ENCODE peak calls at places on chromosomes 4 and X, in six cellular contexts. Y is choroid plexus epithelial cell, T is MCF 10A, M is coronary artery, D is mammary epithelial cell, Z is colonic mucosa. S is an unnamed sample.

GRCh38 chr4:25654971-25655963 is at the start of gene SLC34A2:
- DNase-seq in Y (no peak), T (no peak), M (no peak), D (no peak), Z (no peak), S (no peak)

GRCh38 chr4:141131738-141132688 is 1.3 kb downstream of the RNF150 start:
- DNase-seq in Y (peak), T (no peak), M (no peak), D (peak), Z (peak), S (no peak)

GRCh38 chrX:135434258-135435138 is 12.8 kb downstream of the SMIM10L2A start:
- DNase-seq in Y (no peak), T (no peak), M (no peak), D (no peak), Z (no peak), S (no peak)

GRCh38 chr4:124427095-124427767 is 285.3 kb downstream of the ANKRD50 start:
- DNase-seq in Y (no peak), T (peak), M (no peak), D (no peak), Z (peak), S (no peak)

GRCh38 chrX:74422576-74423288 is 1.4 kb downstream of the SLC16A2 start:
- DNase-seq in Y (peak), T (peak), M (peak), D (peak), Z (peak), S (no peak)

GRCh38 chrX:52363247-52363883 is 5.5 kb upstream of the XAGE2 start:
- DNase-seq in Y (peak), T (no peak), M (no peak), D (no peak), Z (peak), S (no peak)

GRCh38 chr4:15054546-15054945 is 52.3 kb downstream of the CPEB2 start:
- DNase-seq in Y (no peak), T (no peak), M (no peak), D (no peak), Z (no peak), S (no peak)

GRCh38 chr4:185532795-185533324 is 2.4 kb downstream of the PDLIM3 start:
- DNase-seq in Y (no peak), T (no peak), M (no peak), D (no peak), Z (no peak), S (no peak)

GRCh38 chr4:124806403-124806802 is 93.9 kb upstream of the ANKRD50 start:
- DNase-seq in Y (no peak), T (no peak), M (no peak), D (peak), Z (no peak), S (no peak)

GRCh38 chrX:46649421-46650260 is 76.1 kb downstream of the CHST7 start:
- DNase-seq in Y (peak), T (no peak), M (no peak), D (no peak), Z (no peak), S (no peak)

GRCh38 chrX:10709276-10709675 is 88.9 kb upstream of the MID1 start:
- DNase-seq in Y (peak), T (no peak), M (no peak), D (no peak), Z (no peak), S (no peak)

GRCh38 chr4:33825685-33826084 is 2418.6 kb downstream of the ARAP2 start:
- DNase-seq in Y (no peak), T (no peak), M (no peak), D (no peak), Z (no peak), S (no peak)

GRCh38 chr4:1393866-1394265 is 12.4 kb downstream of the NKX1-1 start:
- DNase-seq in Y (no peak), T (no peak), M (no peak), D (no peak), Z (no peak), S (no peak)

GRCh38 chr4:70818173-70818856 is 21.4 kb downstream of the GRSF1 start:
- DNase-seq in Y (no peak), T (no peak), M (no peak), D (no peak), Z (no peak), S (no peak)

GRCh38 chr4:159012381-159012780 is 90.5 kb upstream of the RAPGEF2 start:
- DNase-seq in Y (peak), T (peak), M (no peak), D (peak), Z (no peak), S (no peak)

GRCh38 chr4:118282692-118283091 is 70.1 kb downstream of the PRSS12 start:
- DNase-seq in Y (peak), T (peak), M (no peak), D (peak), Z (no peak), S (no peak)

GRCh38 chr4:47451657-47452056 is 11.8 kb downstream of the COMMD8 start:
- DNase-seq in Y (peak), T (no peak), M (no peak), D (no peak), Z (no peak), S (no peak)

GRCh38 chr4:152778656-152779512 is 646 bp downstream of the TIGD4 start:
- DNase-seq in Y (peak), T (peak), M (no peak), D (peak), Z (peak), S (no peak)

GRCh38 chrX:43870758-43871419 is 11.4 kb downstream of the MAOB start:
- DNase-seq in Y (no peak), T (no peak), M (no peak), D (no peak), Z (no peak), S (no peak)

GRCh38 chrX:153644356-153645125 is 2.5 kb upstream of the DUSP9 start:
- DNase-seq in Y (no peak), T (no peak), M (no peak), D (no peak), Z (no peak), S (no peak)
- TF ChIP-seq CTCF in Y (no peak), T (no peak), M (no peak), D (no peak), Z (no peak), S (peak)

GRCh38 chr4:112322866-112323265 is 25.7 kb downstream of the ALPK1 start:
- DNase-seq in Y (no peak), T (no peak), M (no peak), D (no peak), Z (no peak), S (no peak)
- TF ChIP-seq CTCF in Y (no peak), T (no peak), M (no peak), D (no peak), Z (no peak), S (no peak)

GRCh38 chrX:154040307-154040756 is 20.6 kb upstream of the IRAK1 start:
- DNase-seq in Y (peak), T (peak), M (no peak), D (peak), Z (no peak), S (no peak)

GRCh38 chrX:154046262-154046771 is 26.6 kb upstream of the IRAK1 start:
- DNase-seq in Y (peak), T (peak), M (no peak), D (no peak), Z (no peak), S (no peak)

GRCh38 chrX:154044045-154044444 is 24.3 kb upstream of the IRAK1 start:
- DNase-seq in Y (no peak), T (no peak), M (no peak), D (no peak), Z (no peak), S (no peak)

GRCh38 chrX:154040863-154041262 is 21.2 kb upstream of the IRAK1 start:
- DNase-seq in Y (no peak), T (no peak), M (no peak), D (no peak), Z (no peak), S (no peak)

GRCh38 chrX:154043003-154043402 is 23.3 kb upstream of the IRAK1 start:
- DNase-seq in Y (peak), T (peak), M (no peak), D (peak), Z (no peak), S (no peak)
- TF ChIP-seq CTCF in Y (no peak), T (no peak), M (no peak), D (no peak), Z (no peak), S (no peak)

GRCh38 chr4:151098191-151098590 is 1.2 kb upstream of the RPS3A start:
- DNase-seq in Y (no peak), T (no peak), M (no peak), D (no peak), Z (peak), S (no peak)
- TF ChIP-seq CTCF in Y (no peak), T (no peak), M (no peak), D (no peak), Z (no peak), S (no peak)

GRCh38 chr4:45971108-45971507 is 152.7 kb downstream of the GABRG1 start:
- DNase-seq in Y (no peak), T (peak), M (no peak), D (peak), Z (no peak), S (no peak)
- TF ChIP-seq CTCF in Y (no peak), T (peak), M (no peak), D (peak), Z (no peak), S (no peak)

GRCh38 chr4:145927055-145927454 is 11.6 kb downstream of the ZNF827 start:
- DNase-seq in Y (no peak), T (no peak), M (no peak), D (no peak), Z (no peak), S (no peak)
- TF ChIP-seq CTCF in Y (no peak), T (no peak), M (no peak), D (no peak), Z (no peak), S (no peak)

DNA sequence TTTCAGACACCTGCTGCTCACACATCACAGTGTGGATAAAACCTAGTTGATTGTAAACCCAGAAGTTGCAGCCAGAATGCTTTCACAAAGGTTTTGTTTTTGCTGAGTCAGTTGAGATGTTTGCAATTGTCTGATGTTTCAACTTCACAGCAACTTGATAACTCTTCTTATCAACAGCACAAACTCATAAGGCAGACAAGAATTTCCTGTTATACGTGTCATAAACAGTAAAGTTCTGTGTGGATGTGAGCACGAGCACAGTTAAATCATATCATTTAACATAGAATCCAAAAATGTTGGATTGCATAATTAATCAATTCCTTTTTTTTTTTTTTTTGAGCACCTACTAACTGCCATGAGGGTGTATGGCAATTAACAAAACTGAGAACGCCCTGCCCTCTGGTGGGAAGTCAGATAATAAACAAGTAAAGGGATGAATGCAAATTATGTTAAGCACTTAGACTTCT is 512.2 kb downstream of the PDHA2 start:
- DNase-seq in Y (peak), T (peak), M (no peak), D (peak), Z (peak), S (no peak)
- TF ChIP-seq CTCF in Y (peak), T (peak), M (no peak), D (peak), Z (no peak), S (peak)

GRCh38 chr4:22515145-22515887 is 550 bp downstream of the ADGRA3 start:
- DNase-seq in Y (peak), T (peak), M (peak), D (peak), Z (peak), S (peak)
- TF ChIP-seq CTCF in Y (no peak), T (no peak), M (no peak), D (no peak), Z (no peak), S (peak)

DNA sequence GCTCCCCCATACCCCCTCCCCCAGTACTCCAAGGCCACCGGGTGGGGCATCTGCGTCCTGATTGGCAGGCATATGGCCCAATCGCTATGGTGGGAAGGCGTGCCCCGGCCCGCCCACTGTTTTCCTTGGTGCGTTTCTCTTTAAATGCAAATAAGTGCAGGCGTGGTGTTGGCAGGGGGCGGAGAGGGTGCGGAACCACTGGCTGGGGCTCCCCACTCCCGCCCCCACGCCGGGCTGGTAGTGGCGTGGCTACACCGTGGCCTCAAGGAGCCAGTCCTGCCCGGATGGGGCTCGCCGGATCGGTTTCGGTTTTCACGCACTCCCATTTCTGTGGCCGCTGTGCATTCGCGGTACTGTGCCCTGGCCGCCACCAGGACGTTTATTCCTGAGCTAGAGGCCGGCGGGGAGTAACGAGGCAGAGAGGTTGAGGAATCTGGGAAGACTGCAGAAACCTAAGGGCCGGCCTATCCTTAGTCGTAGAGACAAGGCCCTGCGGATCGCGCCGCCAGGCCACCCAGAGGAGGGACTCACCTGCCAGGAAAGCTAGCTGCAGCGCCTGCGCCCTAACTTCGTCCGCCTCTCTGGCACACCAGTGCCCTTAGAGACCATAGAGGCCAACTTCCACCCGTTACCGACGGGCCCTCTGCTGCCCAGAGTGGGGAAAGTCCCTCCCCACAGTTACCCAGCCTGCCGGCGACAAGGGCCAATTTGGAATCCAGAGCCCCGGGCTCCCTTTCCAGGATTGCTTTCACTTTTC is 405 bp upstream of the AMER1 start:
- DNase-seq in Y (peak), T (peak), M (peak), D (peak), Z (peak), S (peak)
- TF ChIP-seq CTCF in Y (peak), T (no peak), M (no peak), D (peak), Z (no peak), S (no peak)

GRCh38 chrX:149949743-149950436 is 11.6 kb upstream of the EOLA2 start:
- DNase-seq in Y (no peak), T (no peak), M (no peak), D (no peak), Z (no peak), S (no peak)
- TF ChIP-seq CTCF in Y (no peak), T (no peak), M (no peak), D (no peak), Z (no peak), S (no peak)

S was measured in D721Med.